ENCODE peak calls at places on chromosomes 1 and 21, in six cellular contexts. K is AG09309, Y is fibroblast of mammary gland, O is caudate nucleus, H is lower lobe of right lung, F is SHP77. L is an unnamed sample.

GRCh38 chr1:206784471-206784903 is 12.2 kb upstream of the IL10 start:
- DNase-seq in O (no peak), K (no peak), Y (no peak), F (no peak), H (no peak), L (no peak)

GRCh38 chr21:39406065-39406464 is 39.5 kb downstream of the LCA5L start:
- DNase-seq in F (no peak), K (no peak), O (no peak), Y (no peak), H (no peak), L (no peak)

GRCh38 chr1:115771847-115772457 is 3.4 kb upstream of the CASQ2 start:
- DNase-seq in F (peak), K (peak), Y (peak), H (peak), O (peak), L (peak)

GRCh38 chr1:205270764-205271163 is 43.0 kb downstream of the TMCC2 start:
- DNase-seq in O (peak), H (no peak), Y (peak), K (no peak), F (peak), L (peak)

GRCh38 chr21:45993210-45994085 is 11.9 kb downstream of the COL6A1 start:
- DNase-seq in K (no peak), H (peak), O (no peak), F (no peak), Y (peak), L (no peak)

GRCh38 chr1:213138391-213138790 is 87.3 kb downstream of the RPS6KC1 start:
- DNase-seq in F (peak), K (no peak), O (no peak), Y (no peak), H (no peak), L (no peak)

GRCh38 chr1:206951318-206952105 is 5.2 kb upstream of the PIGR start:
- DNase-seq in Y (no peak), F (no peak), H (no peak), O (no peak), K (no peak), L (no peak)

GRCh38 chr1:230236951-230237350 is 169.9 kb downstream of the GALNT2 start:
- DNase-seq in O (no peak), F (no peak), Y (no peak), K (no peak), H (no peak), L (no peak)